ENCODE peak calls at places on chromosomes 3 and 15, in seven cellular contexts. M is IMR-90; U is tibial artery; Y is naive thymus-derived CD4-positive, alpha-beta T cell; A is GM23338; R is fibroblast of lung; G is ovary. O is an unnamed sample.

GRCh38 chr3:105402287-105402801 is 35.6 kb downstream of the ALCAM start:
- DNase-seq in M (peak), U (no peak), Y (no peak), A (no peak), R (peak), G (no peak), O (no peak)

GRCh38 chr3:143769663-143770062 is 78.6 kb downstream of the SLC9A9 start:
- DNase-seq in M (peak), U (no peak), Y (no peak), A (no peak), R (peak), G (no peak), O (no peak)

GRCh38 chr3:132549890-132550578 is 47.0 kb upstream of the ACKR4 start:
- DNase-seq in M (peak), U (no peak), Y (no peak), A (no peak), R (peak), G (no peak), O (no peak)

GRCh38 chr15:58506787-58507671 is 75.2 kb downstream of the LIPC start:
- DNase-seq in M (no peak), U (no peak), Y (no peak), A (peak), R (no peak), G (no peak), O (no peak)

GRCh38 chr15:41407341-41407740 is 5.0 kb upstream of the NDUFAF1 start:
- DNase-seq in M (no peak), U (no peak), Y (no peak), A (no peak), R (no peak), G (no peak), O (no peak)

GRCh38 chr3:156107504-156107903 is 12.9 kb upstream of the KCNAB1 start:
- DNase-seq in M (no peak), U (no peak), Y (no peak), A (no peak), R (no peak), G (no peak), O (no peak)

GRCh38 chr15:47717036-47717611 is at the start of gene SEMA6D:
- DNase-seq in M (peak), U (peak), Y (no peak), A (peak), R (peak), G (peak), O (no peak)

GRCh38 chr3:192920406-192920805 is 2.8 kb upstream of the MB21D2 start:
- DNase-seq in M (no peak), U (no peak), Y (no peak), A (no peak), R (no peak), G (no peak), O (no peak)

GRCh38 chr15:31267161-31268107 is 59.2 kb upstream of the KLF13 start:
- DNase-seq in M (no peak), U (peak), Y (no peak), A (no peak), R (no peak), G (peak), O (peak)

GRCh38 chr3:186787642-186788481 is 4.5 kb downstream of the EIF4A2 start:
- DNase-seq in M (no peak), U (no peak), Y (no peak), A (no peak), R (no peak), G (no peak), O (no peak)
- H3K27ac ChIP-seq in M (no peak), U (no peak), Y (no peak), A (peak), R (no peak), G (no peak), O (no peak)

GRCh38 chr3:48739955-48740823 is 23.2 kb upstream of the IP6K2 start:
- DNase-seq in M (peak), U (peak), Y (peak), A (peak), R (peak), G (peak), O (peak)
- H3K4me3 ChIP-seq in M (no peak), U (no peak), Y (no peak), A (no peak), R (no peak), G (no peak), O (no peak)

GRCh38 chr3:34175636-34176186 is 377.3 kb downstream of the PDCD6IP start:
- DNase-seq in M (no peak), U (no peak), Y (no peak), A (peak), R (no peak), G (no peak), O (no peak)
- H3K27ac ChIP-seq in M (no peak), U (no peak), Y (no peak), A (peak), R (no peak), G (no peak), O (no peak)

DNA sequence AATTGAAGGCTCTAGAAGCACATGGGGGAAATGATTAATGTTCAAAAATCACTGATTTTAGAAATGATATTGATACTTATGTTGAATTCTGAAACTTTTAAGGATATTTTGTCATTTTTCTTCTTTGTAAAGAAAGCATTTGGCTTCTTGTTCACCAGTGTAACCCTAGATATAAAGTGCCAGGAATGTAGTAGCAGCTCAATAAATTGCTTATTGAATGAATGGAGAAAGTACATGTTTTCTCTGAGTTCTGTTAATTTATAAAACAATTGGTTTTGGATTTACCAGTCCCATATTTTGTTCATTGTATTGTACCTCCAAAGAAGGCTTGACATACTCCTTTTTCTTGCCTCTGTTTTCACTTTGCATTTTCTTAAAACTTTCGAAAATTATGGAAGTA is 2.4 kb downstream of the PLCL2 start:
- DNase-seq in M (no peak), U (no peak), Y (no peak), A (no peak), R (no peak), G (no peak), O (no peak)
- H3K4me3 ChIP-seq in M (no peak), U (no peak), Y (peak), A (no peak), R (no peak), G (no peak), O (no peak)

O was measured in ascending aorta.